ENCODE peak calls at places on chromosomes 2 and 18, in eight cellular contexts. A is AG04449; C is GM12891; K is HT-29; U is tibial nerve; I is WERI-Rb-1; Z is Calu3; B is effector CD4-positive, alpha-beta T cell. P is an unnamed sample.

GRCh38 chr2:128379021-128380005 is 60.6 kb upstream of the HS6ST1 start:
- DNase-seq in B (no peak), Z (no peak), C (no peak), A (no peak), I (no peak), U (peak; percentile 37), K (no peak), P (no peak)

GRCh38 chr2:2850218-2850850 is 519.3 kb upstream of the MYT1L start:
- DNase-seq in I (peak; percentile 48), C (no peak), K (no peak), Z (no peak), B (no peak), A (no peak), U (no peak), P (no peak)

GRCh38 chr18:77105021-77105420 is 27.6 kb downstream of the MBP start:
- DNase-seq in A (no peak), B (no peak), C (no peak), Z (no peak), U (no peak), I (no peak), K (no peak), P (no peak)

GRCh38 chr18:58257461-58257860 is 213.4 kb downstream of the NEDD4L start:
- DNase-seq in I (no peak), C (peak; percentile 23), U (no peak), Z (no peak), K (no peak), A (no peak), B (no peak), P (no peak)

GRCh38 chr2:48692292-48692691 is 63.2 kb downstream of the LHCGR start:
- DNase-seq in K (no peak), A (no peak), U (no peak), C (no peak), Z (no peak), B (no peak), I (peak; percentile 56), P (no peak)

GRCh38 chr2:186968277-186968676 is 119.3 kb upstream of the ZSWIM2 start:
- DNase-seq in C (no peak), B (no peak), A (no peak), Z (no peak), K (no peak), I (no peak), U (no peak), P (no peak)

GRCh38 chr18:57077005-57077735 is 69.7 kb upstream of the BOD1L2 start:
- DNase-seq in I (no peak), Z (no peak), C (no peak), U (no peak), A (no peak), B (no peak), K (no peak), P (no peak)

GRCh38 chr2:72340665-72341064 is 193.0 kb upstream of the CYP26B1 start:
- DNase-seq in B (no peak), Z (no peak), K (no peak), I (no peak), C (no peak), U (no peak), A (no peak), P (no peak)

GRCh38 chr2:74984947-74985637 is 26.6 kb downstream of the POLE4 start:
- DNase-seq in Z (no peak), C (no peak), B (no peak), K (no peak), I (no peak), U (no peak), A (no peak), P (no peak)

GRCh38 chr2:135963841-135964240 is 21.6 kb downstream of the DARS1 start:
- DNase-seq in U (no peak), C (no peak), K (no peak), I (no peak), Z (no peak), A (no peak), B (no peak), P (no peak)

GRCh38 chr2:232988444-232988843 is 24.6 kb downstream of the NGEF start:
- DNase-seq in A (peak; percentile 78), U (no peak), B (no peak), C (no peak), I (no peak), Z (peak; percentile 88), K (peak; percentile 80), P (no peak)

GRCh38 chr18:60892441-60892840 is 440.8 kb upstream of the CDH20 start:
- DNase-seq in I (no peak), C (no peak), B (no peak), U (no peak), K (no peak), Z (no peak), A (no peak), P (no peak)

GRCh38 chr2:214810670-214811069 is 1.2 kb upstream of the BARD1 start:
- DNase-seq in A (no peak), C (no peak), K (no peak), I (no peak), B (no peak), U (no peak), Z (no peak), P (no peak)

GRCh38 chr2:120712180-120712678 is 23.4 kb upstream of the GLI2 start:
- DNase-seq in C (no peak), Z (no peak), A (no peak), I (peak; percentile 45), B (no peak), U (no peak), K (no peak), P (no peak)

GRCh38 chr2:174553811-174554493 is 43.7 kb downstream of the WIPF1 start:
- DNase-seq in K (no peak), U (no peak), B (peak; percentile 9), I (no peak), C (no peak), Z (no peak), A (no peak), P (peak; percentile 78)

GRCh38 chr2:40372586-40372985 is 79.3 kb downstream of the SLC8A1 start:
- DNase-seq in U (no peak), Z (no peak), C (no peak), B (no peak), K (no peak), I (no peak), A (no peak), P (no peak)

GRCh38 chr2:85593023-85593422 is 2.5 kb upstream of the RNF181 start:
- DNase-seq in K (peak; percentile 34), B (no peak), A (no peak), I (no peak), U (no peak), Z (no peak), C (no peak), P (no peak)

GRCh38 chr2:42928161-42928691 is 135.8 kb upstream of the HAAO start:
- DNase-seq in C (no peak), A (no peak), B (no peak), U (no peak), I (no peak), Z (no peak), K (peak; percentile 45), P (no peak)

GRCh38 chr2:27014771-27015433 is 17.9 kb upstream of the TMEM214 start:
- DNase-seq in B (no peak), I (peak; percentile 29), C (no peak), U (no peak), K (no peak), A (no peak), Z (no peak), P (no peak)

GRCh38 chr18:49137585-49137984 is 186.8 kb upstream of the SMAD7 start:
- DNase-seq in U (no peak), K (no peak), A (no peak), C (no peak), Z (no peak), I (no peak), B (no peak), P (no peak)

GRCh38 chr2:73897240-73897583 is 4.4 kb downstream of the ACTG2 start:
- DNase-seq in C (no peak), Z (no peak), A (no peak), B (no peak), K (no peak), I (no peak), U (no peak), P (no peak)

GRCh38 chr2:112614201-112614840 is 29.9 kb downstream of the CHCHD5 start:
- DNase-seq in B (no peak), Z (no peak), K (peak; percentile 39), A (no peak), U (no peak), C (no peak), I (peak; percentile 53), P (no peak)

GRCh38 chr2:118969734-118970395 is 27.9 kb downstream of the MARCO start:
- DNase-seq in B (no peak), Z (no peak), C (no peak), K (no peak), A (no peak), I (no peak), U (no peak), P (no peak)

GRCh38 chr2:99488587-99488998 is 1.2 kb downstream of the REV1 start:
- DNase-seq in C (no peak), A (no peak), Z (no peak), B (no peak), K (peak; percentile 70), U (no peak), I (no peak), P (peak; percentile 55)

GRCh38 chr2:36461039-36461681 is 105.6 kb downstream of the CRIM1 start:
- DNase-seq in A (peak; percentile 79), C (no peak), Z (no peak), I (no peak), U (no peak), B (no peak), K (peak; percentile 21), P (peak; percentile 47)

GRCh38 chr2:3959372-3959771 is 256.0 kb downstream of the DCDC2C start:
- DNase-seq in B (no peak), I (no peak), C (peak; percentile 30), Z (peak; percentile 13), U (no peak), A (no peak), K (peak; percentile 56), P (peak; percentile 48)

GRCh38 chr2:21422050-21422449 is 298.3 kb downstream of the TDRD15 start:
- DNase-seq in C (peak; percentile 17), A (no peak), I (peak; percentile 91), Z (peak; percentile 29), U (no peak), B (no peak), K (peak; percentile 58), P (peak; percentile 11)

GRCh38 chr18:2480536-2480935 is 90.8 kb downstream of the METTL4 start:
- DNase-seq in A (no peak), B (no peak), Z (no peak), U (no peak), C (no peak), K (no peak), I (no peak), P (no peak)

GRCh38 chr18:10089881-10090280 is 176.1 kb downstream of the VAPA start:
- DNase-seq in C (no peak), A (no peak), U (no peak), I (no peak), B (no peak), K (no peak), Z (no peak), P (no peak)

GRCh38 chr2:65281626-65282351 is 54.2 kb downstream of the ACTR2 start:
- DNase-seq in K (no peak), A (no peak), B (no peak), U (no peak), I (no peak), Z (no peak), C (no peak), P (no peak)

GRCh38 chr2:45176399-45176798 is 167.1 kb upstream of the SIX2 start:
- DNase-seq in B (no peak), A (no peak), I (no peak), U (no peak), K (no peak), Z (no peak), C (no peak), P (no peak)

GRCh38 chr2:151860613-151861146 is 32.5 kb upstream of the ARL5A start:
- DNase-seq in B (no peak), U (no peak), A (no peak), Z (no peak), K (no peak), C (no peak), I (no peak), P (no peak)

GRCh38 chr18:36284671-36285295 is 12.7 kb upstream of the FHOD3 start:
- DNase-seq in B (peak; percentile 30), K (peak; percentile 63), I (peak; percentile 39), Z (peak; percentile 45), A (no peak), U (no peak), C (no peak), P (peak; percentile 52)

GRCh38 chr2:30208453-30208852 is 22.9 kb upstream of the LBH start:
- DNase-seq in U (no peak), I (peak; percentile 74), Z (peak; percentile 56), B (peak; percentile 23), A (peak; percentile 53), K (peak; percentile 82), C (no peak), P (peak; percentile 62)

P was measured in OCI-LY7.